ENCODE peak calls at places on chromosomes 5 and 9, in four cellular contexts. C is left cardiac atrium; P is naive thymus-derived CD8-positive, alpha-beta T cell; K is activated naive CD8-positive, alpha-beta T cell treated with anti-CD3 and anti-CD28 coated beads, Interleukin-2, amount 50 U/mL, for 24 hours. X is an unnamed sample.
A peak's percentile ranks its signal among the peaks of the same experiment; 100 is the strongest.

GRCh38 chr9:110033869-110034268 is 174.1 kb downstream of the C9orf152 start:
- DNase-seq in C (no peak), P (no peak), K (no peak), X (no peak)

GRCh38 chr9:117492476-117492875 is 77.6 kb upstream of the ASTN2 start:
- DNase-seq in C (no peak), P (no peak), K (no peak), X (no peak)

GRCh38 chr9:99445377-99445891 is 223.4 kb downstream of the SEC61B start:
- DNase-seq in C (peak; percentile 76), P (no peak), K (no peak), X (no peak)

GRCh38 chr5:27241564-27242257 is 203.3 kb upstream of the CDH9 start:
- DNase-seq in C (no peak), P (no peak), K (no peak), X (no peak)

GRCh38 chr9:37182718-37183117 is 62.3 kb downstream of the ZCCHC7 start:
- DNase-seq in C (no peak), P (no peak), K (no peak), X (no peak)

GRCh38 chr5:170755679-170756456 is 27.7 kb upstream of the GABRP start:
- DNase-seq in C (peak; percentile 51), P (no peak), K (no peak), X (no peak)

GRCh38 chr5:55160493-55161209 is 680 bp downstream of the GPX8 start:
- DNase-seq in C (peak; percentile 63), P (no peak), K (no peak), X (no peak)

GRCh38 chr5:5308319-5308718 is 114.2 kb upstream of the ICE1 start:
- DNase-seq in C (no peak), P (no peak), K (no peak), X (no peak)

GRCh38 chr5:145775893-145776444 is 59.2 kb downstream of the PRELID2 start:
- DNase-seq in C (no peak), P (no peak), K (no peak), X (no peak)

GRCh38 chr9:18626046-18626698 is 152.2 kb downstream of the ADAMTSL1 start:
- DNase-seq in C (no peak), P (no peak), K (no peak), X (no peak)

GRCh38 chr9:18520395-18520794 is 46.4 kb downstream of the ADAMTSL1 start:
- DNase-seq in C (no peak), P (no peak), K (no peak), X (no peak)